ENCODE peak calls at places on chromosomes 13 and 19, in seven cellular contexts. D, W, N, B, O, H and K are unnamed samples. For H3K4me1, the result is how much of the 10 kb centered on the place peaks cover.

GRCh38 chr13:45321230-45321629 is 19.8 kb downstream of the TPT1 start:
- DNase-seq in W (no peak), O (no peak), N (no peak), D (no peak), H (peak), B (no peak), K (no peak)

GRCh38 chr13:94849254-94849653 is 136.9 kb upstream of the SOX21 start:
- DNase-seq in H (no peak), O (no peak), W (no peak), D (no peak), N (no peak), B (no peak), K (no peak)

GRCh38 chr13:69287050-69287698 is 820.5 kb upstream of the ATXN8OS start:
- DNase-seq in H (no peak), D (no peak), B (no peak), N (no peak), O (no peak), W (no peak), K (no peak)

GRCh38 chr13:109331898-109332297 is 454.5 kb downstream of the IRS2 start:
- DNase-seq in N (no peak), B (peak), O (no peak), W (no peak), D (no peak), H (no peak), K (no peak)

GRCh38 chr19:8209965-8210659 is 942 bp downstream of the CERS4 start:
- DNase-seq in D (no peak), W (no peak), O (no peak), H (no peak), B (peak), N (no peak), K (no peak)

GRCh38 chr13:23743717-23744116 is 145.5 kb downstream of the MIPEP start:
- DNase-seq in O (no peak), W (no peak), D (no peak), H (no peak), N (no peak), B (no peak), K (no peak)

GRCh38 chr13:90552702-90553101 is 794.8 kb upstream of the MIR17HG start:
- DNase-seq in N (no peak), W (no peak), D (no peak), B (no peak), H (no peak), O (no peak), K (no peak)

GRCh38 chr19:3819989-3820388 is 33.8 kb upstream of the MATK start:
- DNase-seq in W (no peak), O (no peak), H (no peak), D (no peak), B (no peak), N (no peak), K (no peak)

GRCh38 chr13:112622375-112622774 is 34.4 kb upstream of the TUBGCP3 start:
- DNase-seq in O (no peak), B (no peak), W (no peak), N (no peak), D (no peak), H (no peak), K (no peak)

GRCh38 chr13:42808572-42808971 is 27.2 kb downstream of the FAM216B start:
- DNase-seq in H (no peak), D (no peak), W (no peak), N (no peak), O (no peak), B (no peak), K (no peak)

GRCh38 chr13:43522788-43523187 is 264.0 kb downstream of the ENOX1 start:
- DNase-seq in B (no peak), N (no peak), D (no peak), O (no peak), H (no peak), W (no peak), K (no peak)

GRCh38 chr19:7418575-7418974 is 69.8 kb downstream of the ARHGEF18 start:
- DNase-seq in B (no peak), D (no peak), N (no peak), H (no peak), O (no peak), W (no peak), K (no peak)

GRCh38 chr13:110346661-110347067 is 39.6 kb downstream of the COL4A2 start:
- DNase-seq in N (no peak), O (no peak), W (no peak), B (no peak), H (no peak), D (no peak), K (peak)

GRCh38 chr13:46489586-46490023 is 63.4 kb upstream of the LRCH1 start:
- DNase-seq in O (peak), W (peak), H (no peak), D (no peak), N (no peak), B (no peak), K (no peak)

GRCh38 chr13:98706446-98707110 is 45.9 kb downstream of the SLC15A1 start:
- DNase-seq in B (no peak), O (no peak), N (no peak), H (no peak), W (no peak), D (no peak), K (no peak)

GRCh38 chr19:30666301-30666803 is 294.2 kb downstream of the ZNF536 start:
- DNase-seq in H (no peak), B (peak), N (no peak), D (peak), W (peak), O (peak), K (no peak)

GRCh38 chr19:57245066-57245465 is 4.6 kb downstream of the ZNF805 start:
- DNase-seq in B (no peak), W (no peak), N (no peak), D (no peak), H (no peak), O (no peak), K (no peak)

GRCh38 chr13:83691966-83692365 is 190.3 kb downstream of the SLITRK1 start:
- DNase-seq in H (no peak), N (no peak), O (no peak), D (no peak), W (no peak), B (no peak), K (no peak)

GRCh38 chr19:33125929-33126388 is 6.0 kb upstream of the WDR88 start:
- DNase-seq in O (no peak), N (no peak), W (peak), D (peak), H (no peak), B (peak), K (no peak)
- H3K4me3 ChIP-seq in O (no peak), N (no peak), W (no peak), D (no peak), H (no peak), B (no peak), K (no peak)

DNA sequence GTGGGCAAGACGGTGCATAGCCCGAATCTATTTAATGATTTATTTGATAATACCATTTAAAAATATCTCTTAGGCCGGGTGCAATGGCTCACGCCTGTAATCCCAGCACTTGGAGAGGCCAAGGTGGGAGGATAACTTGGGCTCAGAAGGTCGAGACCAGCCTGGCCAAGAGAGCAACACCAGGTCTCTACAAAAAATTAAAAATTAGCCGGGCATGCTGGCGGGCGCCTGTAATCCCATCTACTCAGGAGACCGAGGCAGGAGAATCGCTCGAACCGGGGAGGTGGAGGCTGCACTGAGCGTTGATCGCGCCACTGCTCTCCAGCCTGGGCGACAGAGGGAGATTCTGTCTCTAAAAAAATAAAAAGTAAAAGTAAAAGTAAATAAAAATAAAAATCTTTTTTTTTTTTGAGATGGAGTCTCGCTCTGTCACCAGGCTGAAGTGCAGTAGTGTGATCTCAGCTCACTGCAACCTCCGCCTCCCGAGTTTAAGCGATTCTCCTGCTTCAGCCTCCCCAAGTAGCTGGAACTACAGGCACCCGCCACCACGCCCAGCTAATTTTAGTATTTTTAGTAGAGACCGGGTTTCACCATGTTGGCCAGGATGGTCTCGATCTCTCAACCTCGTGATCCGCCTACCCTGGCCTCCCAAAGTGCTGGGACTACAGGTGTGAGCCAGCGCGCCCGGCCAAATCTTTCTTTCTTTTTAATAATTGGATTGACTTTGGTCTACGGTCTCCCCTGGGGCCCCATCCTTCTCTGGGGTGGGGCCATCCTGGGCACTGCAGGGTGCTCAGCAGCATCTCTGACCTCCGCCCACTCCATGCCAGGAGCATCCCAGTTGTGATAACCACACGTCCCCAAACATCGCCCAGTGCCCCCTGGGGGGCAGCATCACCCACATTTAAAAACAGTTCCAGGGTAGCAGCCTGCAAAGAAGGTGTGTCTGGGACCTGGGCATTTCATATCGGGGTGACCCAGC is 90.7 kb downstream of the GNG7 start:
- DNase-seq in H (peak), B (no peak), O (no peak), W (no peak), D (no peak), N (no peak), K (no peak)
- TF ChIP-seq CTCF in H (no peak), B (peak), O (no peak), W (no peak), D (no peak), N (no peak), K (peak)

GRCh38 chr19:39129116-39129515 is 3.5 kb downstream of the PAK4 start:
- DNase-seq in B (no peak), D (no peak), N (no peak), W (no peak), H (no peak), O (no peak), K (no peak)
- H3K4me1 ChIP-seq in B (under half), D (under half), N (half or more), W (under half), H (half or more), O (under half), K (under half)

DNA sequence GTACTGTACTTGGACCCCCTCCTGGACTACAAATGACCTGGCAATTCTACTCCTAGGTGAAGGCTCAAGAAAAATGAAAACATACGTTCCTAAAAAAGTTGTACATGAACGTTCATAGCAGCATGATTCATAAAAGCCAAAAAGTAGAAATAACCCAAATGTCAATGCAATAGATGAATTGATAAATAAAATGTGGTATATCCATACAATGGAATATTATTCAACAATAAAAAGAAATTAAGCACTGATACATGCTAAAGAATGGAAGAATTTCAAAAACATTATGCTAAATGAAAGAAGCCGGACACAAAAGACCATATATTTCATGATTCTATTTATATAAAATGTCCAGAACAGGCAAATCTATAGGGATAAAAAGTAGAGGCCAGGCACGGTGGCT is 9.5 kb downstream of the ZNF432 start:
- DNase-seq in D (no peak), O (no peak), W (no peak), N (no peak), B (no peak), H (no peak), K (no peak)
- H3K4me3 ChIP-seq in D (no peak), O (no peak), W (no peak), N (no peak), B (no peak), H (no peak), K (no peak)

GRCh38 chr13:51957377-51958216 is 53.7 kb downstream of the ATP7B start:
- DNase-seq in W (no peak), O (no peak), B (no peak), H (no peak), D (no peak), N (no peak), K (no peak)

GRCh38 chr13:51960766-51961165 is 50.5 kb downstream of the ATP7B start:
- DNase-seq in N (no peak), B (no peak), O (no peak), H (no peak), W (no peak), D (no peak), K (no peak)

GRCh38 chr13:51961493-51962403 is 49.5 kb downstream of the ATP7B start:
- DNase-seq in O (no peak), H (no peak), B (no peak), D (no peak), W (no peak), N (no peak), K (no peak)

GRCh38 chr13:51958217-51958547 is 53.1 kb downstream of the ATP7B start:
- DNase-seq in B (peak), D (no peak), H (no peak), W (no peak), N (no peak), O (no peak), K (no peak)

GRCh38 chr13:51959773-51960172 is 51.5 kb downstream of the ATP7B start:
- DNase-seq in O (no peak), H (no peak), B (peak), N (no peak), D (no peak), W (no peak), K (no peak)
- TF ChIP-seq CTCF in O (no peak), H (no peak), B (no peak), N (no peak), D (no peak), W (no peak), K (no peak)